ENCODE peak calls at places on chromosomes 11 and 22, in six cellular contexts. One of them, this sample, is unnamed.

GRCh38 chr11:106581399-106581798 is 436.9 kb downstream of the GUCY1A2 start:
- DNase-seq in H1: no peak
- DNase-seq in K562: no peak
- DNase-seq in HCT116: no peak
- DNase-seq in SK-N-SH: no peak
- DNase-seq in GM12878: no peak
- DNase-seq in this sample: no peak

GRCh38 chr22:37894939-37895670 is 11.0 kb upstream of the MICALL1 start:
- DNase-seq in H1: no peak
- DNase-seq in K562: no peak
- DNase-seq in HCT116: no peak
- DNase-seq in SK-N-SH: no peak
- DNase-seq in GM12878: no peak
- DNase-seq in this sample: peak

GRCh38 chr11:121606354-121606753 is 153.6 kb upstream of the SORL1-AS1 start:
- DNase-seq in H1: no peak
- DNase-seq in K562: no peak
- DNase-seq in HCT116: no peak
- DNase-seq in SK-N-SH: no peak
- DNase-seq in GM12878: no peak
- DNase-seq in this sample: no peak

GRCh38 chr11:38543311-38543710 is 1945.3 kb upstream of the RAG2 start:
- DNase-seq in H1: no peak
- DNase-seq in K562: no peak
- DNase-seq in HCT116: no peak
- DNase-seq in SK-N-SH: no peak
- DNase-seq in GM12878: no peak
- DNase-seq in this sample: no peak

GRCh38 chr11:100383357-100383865 is 303.7 kb upstream of the ARHGAP42 start:
- DNase-seq in H1: no peak
- DNase-seq in K562: no peak
- DNase-seq in HCT116: no peak
- DNase-seq in SK-N-SH: no peak
- DNase-seq in GM12878: no peak
- DNase-seq in this sample: no peak

GRCh38 chr11:61787928-61788491 is 4.4 kb downstream of the TMEM258 start:
- DNase-seq in H1: no peak
- DNase-seq in K562: peak
- DNase-seq in HCT116: peak
- DNase-seq in SK-N-SH: peak
- DNase-seq in GM12878: no peak
- DNase-seq in this sample: no peak

GRCh38 chr22:24184057-24184798 is 2.9 kb downstream of the SUSD2 start:
- DNase-seq in H1: no peak
- DNase-seq in K562: no peak
- DNase-seq in HCT116: no peak
- DNase-seq in SK-N-SH: peak
- DNase-seq in GM12878: no peak
- DNase-seq in this sample: no peak

GRCh38 chr11:2582958-2583604 is 116.7 kb downstream of the KCNQ1OT1 start:
- DNase-seq in H1: no peak
- DNase-seq in K562: no peak
- DNase-seq in HCT116: no peak
- DNase-seq in SK-N-SH: no peak
- DNase-seq in GM12878: no peak
- DNase-seq in this sample: no peak

GRCh38 chr11:69479591-69480271 is 1.7 kb upstream of the LINC01488 start:
- DNase-seq in H1: no peak
- DNase-seq in K562: no peak
- DNase-seq in HCT116: no peak
- DNase-seq in SK-N-SH: no peak
- DNase-seq in GM12878: no peak
- DNase-seq in this sample: no peak

GRCh38 chr11:34654491-34655334 is 33.8 kb downstream of the EHF start:
- DNase-seq in H1: no peak
- DNase-seq in K562: no peak
- DNase-seq in HCT116: peak
- DNase-seq in SK-N-SH: no peak
- DNase-seq in GM12878: no peak
- DNase-seq in this sample: peak

GRCh38 chr11:34655335-34656008 is 34.6 kb downstream of the EHF start:
- DNase-seq in H1: no peak
- DNase-seq in K562: no peak
- DNase-seq in HCT116: no peak
- DNase-seq in SK-N-SH: no peak
- DNase-seq in GM12878: no peak
- DNase-seq in this sample: no peak

GRCh38 chr11:34652191-34652958 is 31.5 kb downstream of the EHF start:
- DNase-seq in H1: no peak
- DNase-seq in K562: peak
- DNase-seq in HCT116: no peak
- DNase-seq in SK-N-SH: no peak
- DNase-seq in GM12878: no peak
- DNase-seq in this sample: no peak

GRCh38 chr11:34653031-34653430 is 32.1 kb downstream of the EHF start:
- DNase-seq in H1: no peak
- DNase-seq in K562: no peak
- DNase-seq in HCT116: no peak
- DNase-seq in SK-N-SH: no peak
- DNase-seq in GM12878: no peak
- DNase-seq in this sample: no peak

GRCh38 chr11:34653851-34654490 is 33.1 kb downstream of the EHF start:
- DNase-seq in H1: no peak
- DNase-seq in K562: no peak
- DNase-seq in HCT116: peak
- DNase-seq in SK-N-SH: no peak
- DNase-seq in GM12878: no peak
- DNase-seq in this sample: peak
- TF ChIP-seq JUND in H1: no peak
- TF ChIP-seq JUND in K562: peak
- TF ChIP-seq JUND in HCT116: peak
- TF ChIP-seq JUND in SK-N-SH: no peak
- TF ChIP-seq JUND in GM12878: no peak
- TF ChIP-seq JUND in this sample: peak

DNA sequence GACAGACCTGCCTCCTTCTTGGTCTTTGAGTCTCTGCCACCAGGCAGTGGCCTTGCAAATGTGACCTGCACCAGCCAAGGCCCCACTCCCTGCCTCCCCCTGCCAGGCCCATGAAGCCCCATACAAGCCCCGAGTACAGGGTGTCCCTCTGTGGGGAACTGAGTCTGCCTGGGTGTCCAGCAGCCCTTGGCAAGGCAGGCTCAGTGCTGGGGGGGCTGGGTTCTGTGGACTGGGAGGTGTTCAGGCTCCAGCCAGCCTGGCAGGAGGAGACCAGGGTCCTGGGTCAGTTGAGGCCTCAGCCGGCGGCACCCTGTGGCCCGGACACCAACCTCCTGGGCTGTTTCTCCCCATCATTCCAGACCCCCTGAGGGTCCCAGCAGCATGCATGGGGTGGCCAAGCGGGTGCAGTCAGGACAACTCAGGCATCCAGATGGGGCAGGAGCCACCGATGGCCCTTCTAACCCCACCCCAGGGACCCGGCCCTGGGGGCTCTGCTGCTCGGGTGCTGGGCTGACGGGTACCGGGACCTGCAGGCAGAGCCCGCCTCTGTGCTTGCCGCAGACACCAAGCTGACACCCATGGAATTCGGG is 5.7 kb downstream of the MUC5AC start:
- DNase-seq in H1: no peak
- DNase-seq in K562: no peak
- DNase-seq in HCT116: no peak
- DNase-seq in SK-N-SH: peak
- DNase-seq in GM12878: no peak
- DNase-seq in this sample: no peak
- TF ChIP-seq JUND in H1: no peak
- TF ChIP-seq JUND in K562: no peak
- TF ChIP-seq JUND in HCT116: no peak
- TF ChIP-seq JUND in SK-N-SH: no peak
- TF ChIP-seq JUND in GM12878: no peak
- TF ChIP-seq JUND in this sample: no peak

GRCh38 chr11:129440028-129440630 is 64.5 kb downstream of the BARX2 start:
- DNase-seq in H1: peak
- DNase-seq in K562: no peak
- DNase-seq in HCT116: no peak
- DNase-seq in SK-N-SH: no peak
- DNase-seq in GM12878: no peak
- DNase-seq in this sample: peak
- TF ChIP-seq JUND in H1: peak
- TF ChIP-seq JUND in K562: no peak
- TF ChIP-seq JUND in HCT116: no peak
- TF ChIP-seq JUND in SK-N-SH: no peak
- TF ChIP-seq JUND in GM12878: no peak
- TF ChIP-seq JUND in this sample: peak

DNA sequence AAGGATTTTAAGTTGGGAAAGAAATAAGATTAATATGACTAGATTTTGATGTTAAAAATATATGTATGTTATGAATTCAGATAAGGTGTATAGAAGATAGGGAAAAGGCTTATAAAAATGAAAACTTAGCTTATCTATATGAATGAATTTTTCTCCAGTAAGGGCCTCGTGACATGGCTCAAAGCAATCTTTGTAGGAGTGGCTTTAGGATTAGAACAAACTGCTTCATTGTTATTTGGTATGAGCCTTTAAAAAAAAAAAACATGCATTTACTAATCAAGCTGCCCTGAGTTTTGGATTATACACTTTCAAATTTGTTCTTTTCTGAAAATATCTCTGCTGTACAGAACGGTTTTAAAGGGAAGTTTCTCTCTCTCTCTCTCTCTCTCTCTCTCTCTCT is 905.9 kb downstream of the OPCML start:
- DNase-seq in H1: no peak
- DNase-seq in K562: no peak
- DNase-seq in HCT116: no peak
- DNase-seq in SK-N-SH: no peak
- DNase-seq in GM12878: no peak
- DNase-seq in this sample: no peak
- TF ChIP-seq JUND in H1: no peak
- TF ChIP-seq JUND in K562: no peak
- TF ChIP-seq JUND in HCT116: no peak
- TF ChIP-seq JUND in SK-N-SH: no peak
- TF ChIP-seq JUND in GM12878: no peak
- TF ChIP-seq JUND in this sample: no peak

DNA sequence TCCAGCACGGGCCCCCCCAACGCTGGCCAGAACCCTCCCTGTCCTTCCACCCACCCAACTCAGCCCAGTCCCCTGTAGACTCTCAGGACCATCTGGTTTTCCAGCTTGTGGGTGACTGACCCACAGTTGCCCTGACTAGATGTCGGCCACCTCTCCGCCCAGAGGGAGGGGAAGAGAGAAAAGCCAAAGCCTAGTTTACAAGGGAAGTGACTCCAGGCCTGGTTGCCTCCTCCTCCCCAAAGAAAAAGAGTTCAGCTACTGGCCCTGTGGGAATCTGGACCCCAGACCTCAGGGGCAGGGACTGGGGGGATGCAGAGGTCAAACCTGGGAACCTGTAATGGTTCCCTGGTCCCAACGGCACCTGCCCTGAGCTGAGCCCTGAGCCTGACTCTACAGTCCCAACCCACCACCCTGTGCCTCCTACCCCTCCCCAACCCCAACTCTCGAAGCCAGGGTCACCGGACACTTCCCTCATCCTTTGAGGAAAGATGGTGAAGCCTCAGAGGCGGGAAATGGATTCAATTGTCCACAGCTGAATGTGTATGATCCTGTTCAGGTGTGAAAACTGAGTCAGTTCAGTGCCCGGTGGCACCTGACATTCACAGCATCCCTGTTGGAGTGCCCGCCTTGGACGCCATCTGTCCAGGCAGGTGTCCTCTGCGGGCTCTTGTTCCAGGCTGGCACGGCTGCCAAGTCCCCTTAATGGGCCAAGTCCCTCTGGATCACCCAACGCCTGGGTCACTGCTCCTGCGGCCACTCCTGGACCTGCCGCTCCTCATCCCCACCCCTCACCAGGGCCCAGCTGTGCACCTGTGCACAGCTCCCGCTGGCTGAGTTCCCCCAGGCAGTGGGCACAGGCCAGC is 21.0 kb upstream of the WNT7B start:
- DNase-seq in H1: no peak
- DNase-seq in K562: no peak
- DNase-seq in HCT116: no peak
- DNase-seq in SK-N-SH: peak
- DNase-seq in GM12878: no peak
- DNase-seq in this sample: no peak
- TF ChIP-seq JUND in H1: no peak
- TF ChIP-seq JUND in K562: no peak
- TF ChIP-seq JUND in HCT116: no peak
- TF ChIP-seq JUND in SK-N-SH: no peak
- TF ChIP-seq JUND in GM12878: no peak
- TF ChIP-seq JUND in this sample: no peak

GRCh38 chr22:19121631-19122142 is 525 bp downstream of the DGCR2 start:
- DNase-seq in H1: no peak
- DNase-seq in K562: peak
- DNase-seq in HCT116: no peak
- DNase-seq in SK-N-SH: peak
- DNase-seq in GM12878: no peak
- DNase-seq in this sample: peak
- TF ChIP-seq JUND in H1: no peak
- TF ChIP-seq JUND in K562: no peak
- TF ChIP-seq JUND in HCT116: no peak
- TF ChIP-seq JUND in SK-N-SH: no peak
- TF ChIP-seq JUND in GM12878: no peak
- TF ChIP-seq JUND in this sample: no peak

This sample was measured in T47D.